ENCODE peak calls at places on chromosomes 4 and X, in ten cellular contexts. One of them, this sample, is unnamed.

GRCh38 chr4:55545133-55545532 is 1.6 kb downstream of the CLOCK start:
- DNase-seq in fibroblast of the aortic adventitia: peak
- DNase-seq in PC-3: peak
- DNase-seq in cardiac muscle cell: peak
- DNase-seq in GM12878: no peak
- DNase-seq in lower lobe of right lung: no peak
- DNase-seq in astrocyte of the spinal cord: peak
- DNase-seq in left lung: no peak
- DNase-seq in stomach: no peak
- DNase-seq in fibroblast of lung: peak
- DNase-seq in this sample: no peak

GRCh38 chr4:28686618-28687017 is 1826.0 kb downstream of the STIM2 start:
- DNase-seq in PC-3: peak
- DNase-seq in GM12878: no peak
- DNase-seq in fibroblast of lung: peak
- DNase-seq in astrocyte of the spinal cord: peak
- DNase-seq in fibroblast of the aortic adventitia: peak
- DNase-seq in cardiac muscle cell: peak
- DNase-seq in stomach: peak
- DNase-seq in left lung: no peak
- DNase-seq in lower lobe of right lung: no peak
- DNase-seq in this sample: no peak

GRCh38 chrX:48578661-48579128 is 4.4 kb downstream of the RBM3 start:
- DNase-seq in fibroblast of lung: no peak
- DNase-seq in GM12878: no peak
- DNase-seq in astrocyte of the spinal cord: no peak
- DNase-seq in cardiac muscle cell: no peak
- DNase-seq in lower lobe of right lung: no peak
- DNase-seq in left lung: no peak
- DNase-seq in PC-3: no peak
- DNase-seq in stomach: no peak
- DNase-seq in fibroblast of the aortic adventitia: peak
- DNase-seq in this sample: no peak

GRCh38 chr4:39745920-39746319 is 48.0 kb downstream of the UBE2K start:
- DNase-seq in fibroblast of lung: peak
- DNase-seq in fibroblast of the aortic adventitia: no peak
- DNase-seq in left lung: no peak
- DNase-seq in GM12878: no peak
- DNase-seq in astrocyte of the spinal cord: no peak
- DNase-seq in PC-3: no peak
- DNase-seq in lower lobe of right lung: no peak
- DNase-seq in cardiac muscle cell: no peak
- DNase-seq in stomach: no peak
- DNase-seq in this sample: no peak

GRCh38 chrX:87636533-87636932 is 118.9 kb downstream of the KLHL4 start:
- DNase-seq in cardiac muscle cell: no peak
- DNase-seq in left lung: no peak
- DNase-seq in fibroblast of lung: no peak
- DNase-seq in PC-3: no peak
- DNase-seq in stomach: no peak
- DNase-seq in astrocyte of the spinal cord: no peak
- DNase-seq in fibroblast of the aortic adventitia: no peak
- DNase-seq in GM12878: no peak
- DNase-seq in lower lobe of right lung: no peak
- DNase-seq in this sample: no peak

GRCh38 chr4:142656178-142656577 is 189.9 kb downstream of the INPP4B start:
- DNase-seq in GM12878: no peak
- DNase-seq in left lung: no peak
- DNase-seq in fibroblast of lung: peak
- DNase-seq in fibroblast of the aortic adventitia: peak
- DNase-seq in PC-3: no peak
- DNase-seq in lower lobe of right lung: no peak
- DNase-seq in stomach: no peak
- DNase-seq in astrocyte of the spinal cord: peak
- DNase-seq in cardiac muscle cell: peak
- DNase-seq in this sample: no peak

GRCh38 chr4:123783936-123784335 is 387.3 kb downstream of the SPRY1 start:
- DNase-seq in fibroblast of the aortic adventitia: no peak
- DNase-seq in left lung: no peak
- DNase-seq in stomach: no peak
- DNase-seq in PC-3: peak
- DNase-seq in lower lobe of right lung: no peak
- DNase-seq in GM12878: no peak
- DNase-seq in fibroblast of lung: peak
- DNase-seq in astrocyte of the spinal cord: peak
- DNase-seq in cardiac muscle cell: no peak
- DNase-seq in this sample: no peak

GRCh38 chr4:133403913-133404312 is 254.8 kb downstream of the PCDH10 start:
- DNase-seq in stomach: no peak
- DNase-seq in astrocyte of the spinal cord: no peak
- DNase-seq in cardiac muscle cell: no peak
- DNase-seq in lower lobe of right lung: no peak
- DNase-seq in fibroblast of the aortic adventitia: no peak
- DNase-seq in left lung: no peak
- DNase-seq in GM12878: no peak
- DNase-seq in fibroblast of lung: no peak
- DNase-seq in PC-3: no peak
- DNase-seq in this sample: no peak

GRCh38 chr4:84483738-84484137 is 15.4 kb downstream of the NKX6-1 start:
- DNase-seq in cardiac muscle cell: no peak
- DNase-seq in fibroblast of lung: no peak
- DNase-seq in astrocyte of the spinal cord: no peak
- DNase-seq in fibroblast of the aortic adventitia: no peak
- DNase-seq in lower lobe of right lung: no peak
- DNase-seq in left lung: no peak
- DNase-seq in stomach: no peak
- DNase-seq in PC-3: no peak
- DNase-seq in GM12878: no peak
- DNase-seq in this sample: no peak

GRCh38 chr4:84484274-84484673 is 14.8 kb downstream of the NKX6-1 start:
- DNase-seq in left lung: no peak
- DNase-seq in fibroblast of lung: no peak
- DNase-seq in astrocyte of the spinal cord: no peak
- DNase-seq in lower lobe of right lung: no peak
- DNase-seq in cardiac muscle cell: no peak
- DNase-seq in PC-3: no peak
- DNase-seq in GM12878: no peak
- DNase-seq in stomach: no peak
- DNase-seq in fibroblast of the aortic adventitia: no peak
- DNase-seq in this sample: no peak

GRCh38 chr4:84481879-84482245 is 17.2 kb downstream of the NKX6-1 start:
- DNase-seq in cardiac muscle cell: no peak
- DNase-seq in lower lobe of right lung: no peak
- DNase-seq in astrocyte of the spinal cord: peak
- DNase-seq in PC-3: no peak
- DNase-seq in left lung: no peak
- DNase-seq in stomach: no peak
- DNase-seq in fibroblast of the aortic adventitia: no peak
- DNase-seq in fibroblast of lung: no peak
- DNase-seq in GM12878: no peak
- DNase-seq in this sample: no peak

GRCh38 chr4:84481077-84481878 is 17.8 kb downstream of the NKX6-1 start:
- DNase-seq in left lung: no peak
- DNase-seq in stomach: no peak
- DNase-seq in PC-3: no peak
- DNase-seq in fibroblast of the aortic adventitia: no peak
- DNase-seq in cardiac muscle cell: no peak
- DNase-seq in fibroblast of lung: no peak
- DNase-seq in astrocyte of the spinal cord: no peak
- DNase-seq in GM12878: no peak
- DNase-seq in lower lobe of right lung: no peak
- DNase-seq in this sample: no peak

DNA sequence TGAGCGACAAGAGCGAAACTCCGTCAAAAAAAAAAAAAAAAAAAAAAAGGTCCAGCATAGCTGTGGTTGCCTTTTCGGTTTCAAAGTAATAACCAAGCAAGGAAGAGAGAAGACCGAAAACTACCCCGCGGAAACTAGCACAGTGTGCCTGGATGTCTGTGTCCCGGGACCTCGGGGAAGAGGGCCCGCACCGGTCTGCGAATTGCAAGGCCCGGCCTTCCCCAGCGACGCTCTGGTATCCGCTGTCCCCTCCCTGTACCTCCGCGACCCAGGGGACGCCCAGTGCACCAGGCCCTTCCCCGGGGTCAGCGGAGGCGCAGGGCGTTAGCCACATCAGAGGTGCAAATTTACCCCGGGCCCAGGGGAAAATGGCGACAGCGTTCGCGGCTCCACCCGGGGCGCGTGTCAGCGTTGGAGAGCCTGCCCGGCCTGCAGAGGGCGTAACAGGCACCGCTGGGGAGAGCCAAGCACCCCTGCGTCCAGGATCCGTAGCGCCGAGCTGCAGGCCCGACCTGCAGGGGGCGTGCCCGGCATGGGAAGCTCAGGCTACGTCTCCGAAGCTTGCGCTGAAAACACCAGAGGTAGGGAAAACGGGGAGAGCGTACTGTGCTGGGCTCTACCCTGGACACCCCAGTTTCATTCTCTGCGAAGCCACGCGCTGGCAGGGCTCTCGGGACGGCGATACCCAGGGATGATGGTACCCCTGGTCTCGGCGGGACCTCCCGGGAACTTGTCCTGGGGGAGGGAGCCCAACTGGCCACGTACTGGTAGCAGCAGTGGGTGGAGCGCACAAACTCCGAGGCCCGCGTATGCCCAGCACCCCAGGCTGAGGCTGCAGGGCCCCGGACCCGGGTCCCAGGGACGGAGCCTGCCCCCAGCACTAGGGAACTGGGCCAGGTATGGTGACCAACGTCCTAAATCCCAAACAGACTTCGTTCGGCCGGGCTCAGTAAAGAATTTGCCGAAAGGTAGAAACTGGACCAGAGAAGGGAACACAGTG is 16.2 kb downstream of the NKX6-1 start:
- DNase-seq in fibroblast of lung: no peak
- DNase-seq in left lung: no peak
- DNase-seq in astrocyte of the spinal cord: no peak
- DNase-seq in stomach: no peak
- DNase-seq in PC-3: no peak
- DNase-seq in fibroblast of the aortic adventitia: no peak
- DNase-seq in lower lobe of right lung: peak
- DNase-seq in cardiac muscle cell: peak
- DNase-seq in GM12878: no peak
- DNase-seq in this sample: no peak
- TF ChIP-seq CTCF in fibroblast of lung: peak
- TF ChIP-seq CTCF in left lung: no peak
- TF ChIP-seq CTCF in astrocyte of the spinal cord: peak
- TF ChIP-seq CTCF in stomach: no peak
- TF ChIP-seq CTCF in PC-3: no peak
- TF ChIP-seq CTCF in fibroblast of the aortic adventitia: peak
- TF ChIP-seq CTCF in lower lobe of right lung: peak
- TF ChIP-seq CTCF in cardiac muscle cell: peak
- TF ChIP-seq CTCF in GM12878: no peak
- TF ChIP-seq CTCF in this sample: peak

GRCh38 chrX:37779857-37780256 is at the start of gene CYBB:
- DNase-seq in left lung: no peak
- DNase-seq in fibroblast of lung: no peak
- DNase-seq in stomach: no peak
- DNase-seq in cardiac muscle cell: no peak
- DNase-seq in astrocyte of the spinal cord: no peak
- DNase-seq in PC-3: no peak
- DNase-seq in GM12878: no peak
- DNase-seq in lower lobe of right lung: no peak
- DNase-seq in fibroblast of the aortic adventitia: no peak
- DNase-seq in this sample: no peak

GRCh38 chrX:37781808-37782207 is 1.9 kb downstream of the CYBB start:
- DNase-seq in astrocyte of the spinal cord: no peak
- DNase-seq in cardiac muscle cell: no peak
- DNase-seq in fibroblast of the aortic adventitia: no peak
- DNase-seq in PC-3: no peak
- DNase-seq in stomach: no peak
- DNase-seq in fibroblast of lung: no peak
- DNase-seq in left lung: no peak
- DNase-seq in GM12878: no peak
- DNase-seq in lower lobe of right lung: no peak
- DNase-seq in this sample: no peak

GRCh38 chrX:37776283-37776986 is 3.4 kb upstream of the CYBB start:
- DNase-seq in left lung: no peak
- DNase-seq in lower lobe of right lung: no peak
- DNase-seq in fibroblast of the aortic adventitia: no peak
- DNase-seq in GM12878: no peak
- DNase-seq in cardiac muscle cell: no peak
- DNase-seq in fibroblast of lung: no peak
- DNase-seq in stomach: no peak
- DNase-seq in astrocyte of the spinal cord: no peak
- DNase-seq in PC-3: no peak
- DNase-seq in this sample: no peak

GRCh38 chrX:37776987-37777325 is 2.9 kb upstream of the CYBB start:
- DNase-seq in PC-3: no peak
- DNase-seq in fibroblast of lung: no peak
- DNase-seq in fibroblast of the aortic adventitia: no peak
- DNase-seq in left lung: no peak
- DNase-seq in GM12878: no peak
- DNase-seq in lower lobe of right lung: no peak
- DNase-seq in astrocyte of the spinal cord: no peak
- DNase-seq in stomach: no peak
- DNase-seq in cardiac muscle cell: no peak
- DNase-seq in this sample: no peak
- H3K4me3 ChIP-seq in PC-3: no peak
- H3K4me3 ChIP-seq in fibroblast of lung: no peak
- H3K4me3 ChIP-seq in fibroblast of the aortic adventitia: no peak
- H3K4me3 ChIP-seq in left lung: no peak
- H3K4me3 ChIP-seq in GM12878: peak
- H3K4me3 ChIP-seq in lower lobe of right lung: no peak
- H3K4me3 ChIP-seq in astrocyte of the spinal cord: no peak
- H3K4me3 ChIP-seq in stomach: no peak
- H3K4me3 ChIP-seq in cardiac muscle cell: no peak
- H3K4me3 ChIP-seq in this sample: no peak

DNA sequence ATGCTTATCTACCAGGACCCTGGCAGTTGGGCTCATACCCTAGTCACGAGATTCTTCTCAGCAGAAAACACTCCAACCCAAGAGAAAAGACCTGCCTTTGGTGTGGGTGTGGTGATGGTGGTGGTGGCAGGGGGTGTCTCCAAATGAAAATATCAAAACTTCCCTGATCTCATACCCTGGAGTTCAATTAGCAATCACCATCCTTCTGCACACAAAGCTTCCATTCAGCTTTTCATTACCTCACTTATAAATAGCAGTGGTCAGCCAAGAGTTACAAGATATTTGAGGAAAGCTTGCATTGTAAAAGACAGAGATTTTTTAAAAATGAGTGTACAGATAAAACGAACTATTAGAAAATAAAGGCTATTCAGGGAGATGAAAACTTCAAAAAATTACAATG is 580.8 kb upstream of the MAGEB2 start:
- DNase-seq in astrocyte of the spinal cord: peak
- DNase-seq in left lung: no peak
- DNase-seq in fibroblast of the aortic adventitia: peak
- DNase-seq in PC-3: no peak
- DNase-seq in GM12878: no peak
- DNase-seq in cardiac muscle cell: no peak
- DNase-seq in lower lobe of right lung: no peak
- DNase-seq in stomach: no peak
- DNase-seq in fibroblast of lung: peak
- DNase-seq in this sample: no peak
- TF ChIP-seq CTCF in astrocyte of the spinal cord: no peak
- TF ChIP-seq CTCF in left lung: no peak
- TF ChIP-seq CTCF in fibroblast of the aortic adventitia: no peak
- TF ChIP-seq CTCF in PC-3: no peak
- TF ChIP-seq CTCF in GM12878: no peak
- TF ChIP-seq CTCF in cardiac muscle cell: no peak
- TF ChIP-seq CTCF in lower lobe of right lung: no peak
- TF ChIP-seq CTCF in stomach: no peak
- TF ChIP-seq CTCF in fibroblast of lung: no peak
- TF ChIP-seq CTCF in this sample: no peak

GRCh38 chr4:155855897-155856296 is 10.2 kb downstream of the ASIC5 start:
- DNase-seq in PC-3: no peak
- DNase-seq in lower lobe of right lung: no peak
- DNase-seq in GM12878: no peak
- DNase-seq in stomach: no peak
- DNase-seq in left lung: no peak
- DNase-seq in astrocyte of the spinal cord: no peak
- DNase-seq in cardiac muscle cell: no peak
- DNase-seq in fibroblast of the aortic adventitia: no peak
- DNase-seq in fibroblast of lung: no peak
- DNase-seq in this sample: no peak

GRCh38 chr4:155853189-155853588 is 12.9 kb downstream of the ASIC5 start:
- DNase-seq in GM12878: no peak
- DNase-seq in stomach: no peak
- DNase-seq in fibroblast of lung: no peak
- DNase-seq in fibroblast of the aortic adventitia: no peak
- DNase-seq in lower lobe of right lung: no peak
- DNase-seq in PC-3: no peak
- DNase-seq in cardiac muscle cell: no peak
- DNase-seq in left lung: no peak
- DNase-seq in astrocyte of the spinal cord: no peak
- DNase-seq in this sample: no peak

GRCh38 chr4:155849042-155849441 is 17.0 kb downstream of the ASIC5 start:
- DNase-seq in fibroblast of the aortic adventitia: no peak
- DNase-seq in astrocyte of the spinal cord: no peak
- DNase-seq in stomach: no peak
- DNase-seq in cardiac muscle cell: no peak
- DNase-seq in GM12878: no peak
- DNase-seq in left lung: no peak
- DNase-seq in lower lobe of right lung: no peak
- DNase-seq in fibroblast of lung: no peak
- DNase-seq in PC-3: no peak
- DNase-seq in this sample: no peak

GRCh38 chr4:155854597-155855226 is 11.4 kb downstream of the ASIC5 start:
- DNase-seq in PC-3: no peak
- DNase-seq in fibroblast of lung: peak
- DNase-seq in cardiac muscle cell: no peak
- DNase-seq in astrocyte of the spinal cord: peak
- DNase-seq in fibroblast of the aortic adventitia: peak
- DNase-seq in GM12878: no peak
- DNase-seq in stomach: no peak
- DNase-seq in left lung: no peak
- DNase-seq in lower lobe of right lung: no peak
- DNase-seq in this sample: peak
- H3K4me3 ChIP-seq in PC-3: no peak
- H3K4me3 ChIP-seq in fibroblast of lung: no peak
- H3K4me3 ChIP-seq in cardiac muscle cell: no peak
- H3K4me3 ChIP-seq in astrocyte of the spinal cord: no peak
- H3K4me3 ChIP-seq in fibroblast of the aortic adventitia: no peak
- H3K4me3 ChIP-seq in GM12878: no peak
- H3K4me3 ChIP-seq in stomach: no peak
- H3K4me3 ChIP-seq in left lung: no peak
- H3K4me3 ChIP-seq in lower lobe of right lung: no peak
- H3K4me3 ChIP-seq in this sample: no peak